ENCODE peak calls at places on chromosomes 12 and 14, in ten cellular contexts. O is T-cell; F is stimulated activated CD8-positive, alpha-beta memory T cell treated with anti-CD3 and anti-CD28 coated beads, Interleukin-7, amount 100 ng/mL, for 1 hour; S is trophoblast cell; D is HT1080; V is MV-4-11; H is mesothelial cell of epicardium; L is activated CD8-positive, alpha-beta memory T cell treated with anti-CD3 and anti-CD28 coated beads for 24 hours; Y is 8988T; Q is fibroblast of mammary gland. R is an unnamed sample.

GRCh38 chr12:108270035-108270840 is 68.9 kb downstream of the CMKLR1 start:
- DNase-seq in O (no peak), F (no peak), S (peak), D (no peak), V (peak), H (no peak), L (no peak), Y (no peak), Q (no peak), R (no peak)

GRCh38 chr12:116339062-116339461 is 61.6 kb upstream of the MED13L start:
- DNase-seq in O (no peak), F (no peak), S (no peak), D (no peak), V (peak), H (no peak), L (no peak), Y (no peak), Q (no peak), R (no peak)

GRCh38 chr12:24845615-24846014 is 103.3 kb downstream of the BCAT1 start:
- DNase-seq in O (no peak), F (no peak), S (peak), D (peak), V (no peak), H (no peak), L (no peak), Y (no peak), Q (peak), R (no peak)

GRCh38 chr12:122135437-122136031 is 38.5 kb downstream of the IL31 start:
- DNase-seq in O (no peak), F (no peak), S (no peak), D (no peak), V (no peak), H (no peak), L (no peak), Y (no peak), Q (no peak), R (no peak)

GRCh38 chr12:46332260-46332659 is 40.3 kb downstream of the SLC38A2 start:
- DNase-seq in O (no peak), F (no peak), S (peak), D (peak), V (no peak), H (no peak), L (no peak), Y (no peak), Q (peak), R (no peak)

GRCh38 chr12:107467716-107468115 is 217.9 kb upstream of the PWP1 start:
- DNase-seq in O (no peak), F (no peak), S (no peak), D (no peak), V (no peak), H (no peak), L (no peak), Y (no peak), Q (no peak), R (no peak)

GRCh38 chr14:69263771-69264170 is 3.8 kb downstream of the GALNT16 start:
- DNase-seq in O (no peak), F (no peak), S (no peak), D (no peak), V (no peak), H (no peak), L (no peak), Y (no peak), Q (peak), R (no peak)

GRCh38 chr12:31517994-31518393 is 72.9 kb downstream of the DENND5B start:
- DNase-seq in O (no peak), F (no peak), S (no peak), D (peak), V (no peak), H (no peak), L (no peak), Y (no peak), Q (no peak), R (no peak)

GRCh38 chr12:101945361-101946232 is 68.2 kb downstream of the DRAM1 start:
- DNase-seq in O (no peak), F (no peak), S (peak), D (no peak), V (no peak), H (no peak), L (no peak), Y (no peak), Q (peak), R (peak)